ENCODE peak calls at places on chromosomes 11 and 22, in six cellular contexts. E is CD4-positive, alpha-beta T cell; P is fibroblast of lung; U is Peyer's patch; T is CD8-positive, alpha-beta memory T cell; X is heart right ventricle. M is an unnamed sample.

GRCh38 chr11:71397961-71398360 is 50.2 kb downstream of the DHCR7 start:
- DNase-seq in E (no peak), P (no peak), U (no peak), T (no peak), X (no peak), M (no peak)

GRCh38 chr11:66124564-66124963 is 54.5 kb downstream of the PACS1 start:
- DNase-seq in E (no peak), P (peak; percentile 27), U (no peak), T (no peak), X (no peak), M (no peak)

GRCh38 chr11:127106142-127106541 is 105.6 kb upstream of the KIRREL3 start:
- DNase-seq in E (no peak), P (no peak), U (no peak), T (no peak), X (no peak), M (peak; percentile 9)

GRCh38 chr11:19121646-19122045 is 4.7 kb downstream of the ZDHHC13 start:
- DNase-seq in E (no peak), P (no peak), U (no peak), T (no peak), X (no peak), M (no peak)

GRCh38 chr11:10397226-10397987 is 57.7 kb upstream of the AMPD3 start:
- DNase-seq in E (no peak), P (no peak), U (no peak), T (no peak), X (no peak), M (no peak)

GRCh38 chr11:14899087-14899363 is 7.0 kb upstream of the CYP2R1 start:
- DNase-seq in E (no peak), P (no peak), U (no peak), T (no peak), X (no peak), M (peak; percentile 30)

GRCh38 chr11:45091563-45092392 is 54.7 kb upstream of the PRDM11 start:
- DNase-seq in E (no peak), P (peak; percentile 70), U (no peak), T (no peak), X (no peak), M (no peak)

GRCh38 chr11:16982256-16982671 is 31.9 kb downstream of the PLEKHA7 start:
- DNase-seq in E (no peak), P (no peak), U (no peak), T (no peak), X (no peak), M (peak; percentile 37)

GRCh38 chr22:24391836-24392217 is 35.6 kb upstream of the ADORA2A start:
- DNase-seq in E (no peak), P (no peak), U (no peak), T (no peak), X (no peak), M (no peak)

GRCh38 chr11:134069426-134069921 is 602 bp downstream of the JAM3 start:
- DNase-seq in E (no peak), P (no peak), U (no peak), T (no peak), X (peak; percentile 37), M (no peak)

GRCh38 chr11:69966583-69966835 is 111.6 kb upstream of the ANO1 start:
- DNase-seq in E (no peak), P (no peak), U (no peak), T (no peak), X (no peak), M (no peak)

GRCh38 chr22:48890693-48891554 is 936.7 kb downstream of the BRD1 start:
- DNase-seq in E (no peak), P (no peak), U (no peak), T (no peak), X (peak; percentile 1), M (no peak)

GRCh38 chr22:24379536-24379935 is 47.9 kb upstream of the ADORA2A start:
- DNase-seq in E (no peak), P (no peak), U (no peak), T (no peak), X (no peak), M (no peak)

GRCh38 chr22:19478466-19479357 is at the start of gene UFD1:
- DNase-seq in E (peak; percentile 74), P (peak; percentile 91), U (peak; percentile 90), T (peak; percentile 82), X (peak; percentile 86), M (peak; percentile 78)

GRCh38 chr11:16790484-16791240 is 52.2 kb downstream of the C11orf58 start:
- DNase-seq in E (no peak), P (no peak), U (peak; percentile 7), T (no peak), X (no peak), M (no peak)

GRCh38 chr11:86688398-86689179 is 16.2 kb upstream of the ME3 start:
- DNase-seq in E (no peak), P (peak; percentile 72), U (no peak), T (no peak), X (no peak), M (no peak)

GRCh38 chr11:2775083-2775625 is 75.4 kb upstream of the KCNQ1OT1 start:
- DNase-seq in E (no peak), P (no peak), U (peak; percentile 28), T (no peak), X (peak; percentile 1), M (no peak)

GRCh38 chr11:65423516-65424199 is 1.1 kb downstream of the NEAT1 start:
- DNase-seq in E (peak; percentile 41), P (peak; percentile 49), U (peak; percentile 66), T (peak; percentile 31), X (peak; percentile 24), M (no peak)

GRCh38 chr22:42700355-42700754 is 20.3 kb downstream of the A4GALT start:
- DNase-seq in E (no peak), P (no peak), U (no peak), T (no peak), X (no peak), M (no peak)

GRCh38 chr11:126405374-126405773 is 49.9 kb downstream of the ST3GAL4 start:
- DNase-seq in E (no peak), P (no peak), U (no peak), T (no peak), X (no peak), M (no peak)

GRCh38 chr11:83639995-83640758 is 354.0 kb upstream of the CCDC90B start:
- DNase-seq in E (no peak), P (no peak), U (no peak), T (no peak), X (no peak), M (no peak)

GRCh38 chr11:123173040-123173855 is 21.8 kb downstream of the CLMP start:
- DNase-seq in E (no peak), P (peak; percentile 97), U (no peak), T (no peak), X (no peak), M (no peak)

GRCh38 chr11:117623831-117624271 is 173.2 kb downstream of the DSCAML1 start:
- DNase-seq in E (no peak), P (no peak), U (no peak), T (no peak), X (no peak), M (no peak)

GRCh38 chr11:2102883-2103213 is 36.3 kb downstream of the IGF2 start:
- DNase-seq in E (no peak), P (no peak), U (no peak), T (no peak), X (no peak), M (no peak)

GRCh38 chr11:77278595-77279506 is 22.6 kb downstream of the GDPD4 start:
- DNase-seq in E (no peak), P (no peak), U (no peak), T (no peak), X (no peak), M (no peak)

GRCh38 chr22:27318516-27318915 is 483.0 kb downstream of the MN1 start:
- DNase-seq in E (no peak), P (peak; percentile 35), U (no peak), T (no peak), X (peak; percentile 46), M (peak; percentile 59)

DNA sequence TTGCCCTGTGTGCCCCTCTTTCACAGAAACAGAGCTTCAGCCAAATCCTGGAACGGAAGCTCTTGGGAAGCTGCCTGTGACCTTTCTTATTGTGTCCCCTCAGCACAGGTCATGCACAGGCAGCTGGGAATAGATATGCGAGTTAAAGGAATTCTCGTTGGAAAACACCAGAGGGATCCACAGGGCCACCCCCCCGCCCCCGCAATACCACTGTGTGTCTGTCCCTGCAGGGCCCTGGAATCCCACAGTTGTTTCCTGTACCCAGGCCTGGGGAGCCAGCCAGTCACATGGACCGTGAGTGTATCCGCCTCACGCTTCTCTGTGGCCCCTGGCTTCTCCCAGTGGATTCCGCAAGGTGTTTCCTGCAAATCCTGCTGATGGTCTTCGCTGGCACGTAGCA is 29.0 kb downstream of the TIMP3 start:
- DNase-seq in E (no peak), P (no peak), U (no peak), T (no peak), X (peak; percentile 78), M (no peak)
- H3K27ac ChIP-seq in E (no peak overlapping the region), P (no peak overlapping the region), U (no peak overlapping the region), T (no peak overlapping the region), X (peak overlapping the region; percentile 87), M (no peak overlapping the region)

DNA sequence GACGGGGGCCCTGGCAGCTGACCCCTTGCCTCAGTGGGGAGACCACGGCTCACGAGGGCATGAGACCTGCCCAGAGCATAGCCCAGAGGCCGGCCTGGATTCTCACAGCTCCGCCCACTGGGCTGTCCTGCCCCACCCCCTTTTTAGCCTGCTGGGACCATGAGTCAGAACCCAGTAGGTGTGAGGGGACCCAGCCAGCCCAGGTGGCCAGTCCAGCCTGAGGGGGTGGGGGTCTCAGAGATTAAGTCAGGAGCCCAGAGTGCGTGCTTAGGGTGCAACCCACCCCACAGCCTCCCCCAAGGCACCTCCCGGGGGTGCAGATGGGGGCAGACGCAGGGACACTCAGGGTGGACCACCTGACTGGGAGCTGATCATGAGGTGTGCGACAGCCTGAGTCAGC is 40.1 kb upstream of the PPARA start:
- DNase-seq in E (no peak), P (peak; percentile 49), U (no peak), T (no peak), X (no peak), M (no peak)
- H3K27ac ChIP-seq in E (no peak overlapping the region), P (peak overlapping the region; percentile 65), U (no peak overlapping the region), T (no peak overlapping the region), X (peak overlapping the region; percentile 94), M (no peak overlapping the region)

GRCh38 chr11:93738647-93739081 is 2.6 kb downstream of the TAF1D start:
- DNase-seq in E (no peak), P (no peak), U (no peak), T (no peak), X (no peak), M (no peak)
- H3K27ac ChIP-seq in E (peak overlapping the region; percentile 27), P (no peak overlapping the region), U (no peak overlapping the region), T (no peak overlapping the region), X (no peak overlapping the region), M (no peak overlapping the region)

GRCh38 chr11:36030707-36031365 is 87.0 kb downstream of the LDLRAD3 start:
- DNase-seq in E (no peak), P (peak; percentile 96), U (no peak), T (no peak), X (no peak), M (no peak)
- H3K27ac ChIP-seq in E (no peak overlapping the region), P (peak overlapping the region; percentile 35), U (no peak overlapping the region), T (no peak overlapping the region), X (peak overlapping the region; percentile 68), M (no peak overlapping the region)

DNA sequence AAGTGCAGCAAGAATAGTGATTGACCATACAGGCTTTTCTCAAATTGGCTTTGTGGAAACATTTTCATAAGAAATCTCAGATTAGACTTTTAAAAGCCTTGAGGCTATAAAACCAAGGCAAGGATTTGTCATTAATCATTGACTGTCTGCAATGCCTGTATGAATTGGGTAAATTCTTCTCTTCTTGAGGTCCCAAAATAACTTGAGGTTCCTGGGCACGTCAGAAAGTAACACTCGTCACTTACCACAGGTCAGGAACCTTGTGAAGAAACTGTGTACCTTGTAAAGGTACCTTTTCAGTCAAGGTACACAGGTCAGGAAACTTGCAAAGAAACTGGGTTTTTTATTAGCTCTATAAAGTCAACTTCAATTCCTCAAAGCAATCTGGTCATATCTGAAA is 43.3 kb upstream of the SORL1 start:
- DNase-seq in E (no peak), P (no peak), U (no peak), T (no peak), X (no peak), M (no peak)
- H3K27ac ChIP-seq in E (no peak overlapping the region), P (no peak overlapping the region), U (no peak overlapping the region), T (no peak overlapping the region), X (no peak overlapping the region), M (no peak overlapping the region)

M was measured in small intestine.